ENCODE peak calls at places on chromosome 12, in eight cellular contexts. One of them, this sample, is unnamed.

GRCh38 chr12:102948941-102949352 is 8.5 kb upstream of the ASCL1 start:
- DNase-seq in astrocyte: no peak
- DNase-seq in HCT116: peak; percentile 23
- DNase-seq in GM23338: peak; percentile 79
- DNase-seq in fibroblast of lung: peak; percentile 6
- DNase-seq in hepatocyte: peak; percentile 64
- DNase-seq in HepG2: peak; percentile 10
- DNase-seq in GM23248: peak; percentile 47
- DNase-seq in this sample: peak; percentile 77

GRCh38 chr12:47120736-47121135 is 41.0 kb upstream of the AMIGO2 start:
- DNase-seq in astrocyte: no peak
- DNase-seq in HCT116: no peak
- DNase-seq in GM23338: no peak
- DNase-seq in fibroblast of lung: no peak
- DNase-seq in hepatocyte: no peak
- DNase-seq in HepG2: no peak
- DNase-seq in GM23248: no peak
- DNase-seq in this sample: no peak

GRCh38 chr12:87233636-87234035 is 795.6 kb downstream of the C12orf50 start:
- DNase-seq in astrocyte: peak; percentile 23
- DNase-seq in HCT116: no peak
- DNase-seq in GM23338: no peak
- DNase-seq in fibroblast of lung: peak; percentile 39
- DNase-seq in hepatocyte: no peak
- DNase-seq in HepG2: no peak
- DNase-seq in GM23248: no peak
- DNase-seq in this sample: no peak

GRCh38 chr12:109729837-109730200 is 16.2 kb downstream of the FAM222A start:
- DNase-seq in astrocyte: no peak
- DNase-seq in HCT116: no peak
- DNase-seq in GM23338: no peak
- DNase-seq in fibroblast of lung: no peak
- DNase-seq in hepatocyte: no peak
- DNase-seq in HepG2: no peak
- DNase-seq in GM23248: no peak
- DNase-seq in this sample: no peak

GRCh38 chr12:54019924-54020586 is 8.2 kb upstream of the HOXC6 start:
- DNase-seq in astrocyte: no peak
- DNase-seq in HCT116: no peak
- DNase-seq in GM23338: no peak
- DNase-seq in fibroblast of lung: no peak
- DNase-seq in hepatocyte: no peak
- DNase-seq in HepG2: no peak
- DNase-seq in GM23248: peak; percentile 85
- DNase-seq in this sample: no peak

GRCh38 chr12:121800694-121801600 is 2.9 kb upstream of the SETD1B start:
- DNase-seq in astrocyte: peak; percentile 74
- DNase-seq in HCT116: no peak
- DNase-seq in GM23338: peak; percentile 79
- DNase-seq in fibroblast of lung: peak; percentile 84
- DNase-seq in hepatocyte: peak; percentile 88
- DNase-seq in HepG2: no peak
- DNase-seq in GM23248: peak; percentile 93
- DNase-seq in this sample: peak; percentile 89

GRCh38 chr12:75964150-75964549 is 67.4 kb downstream of the PHLDA1 start:
- DNase-seq in astrocyte: no peak
- DNase-seq in HCT116: no peak
- DNase-seq in GM23338: no peak
- DNase-seq in fibroblast of lung: no peak
- DNase-seq in hepatocyte: peak; percentile 50
- DNase-seq in HepG2: no peak
- DNase-seq in GM23248: no peak
- DNase-seq in this sample: no peak

GRCh38 chr12:122422769-122423257 is 344 bp upstream of the CLIP1 start:
- DNase-seq in astrocyte: peak; percentile 62
- DNase-seq in HCT116: no peak
- DNase-seq in GM23338: peak; percentile 61
- DNase-seq in fibroblast of lung: peak; percentile 75
- DNase-seq in hepatocyte: no peak
- DNase-seq in HepG2: peak; percentile 49
- DNase-seq in GM23248: peak; percentile 85
- DNase-seq in this sample: peak; percentile 64

GRCh38 chr12:132560421-132560830 is 50.0 kb downstream of the LRCOL1 start:
- DNase-seq in astrocyte: no peak
- DNase-seq in HCT116: no peak
- DNase-seq in GM23338: peak; percentile 56
- DNase-seq in fibroblast of lung: no peak
- DNase-seq in hepatocyte: peak; percentile 58
- DNase-seq in HepG2: no peak
- DNase-seq in GM23248: peak; percentile 33
- DNase-seq in this sample: peak; percentile 70

GRCh38 chr12:112347521-112347920 is 34.7 kb downstream of the HECTD4 start:
- DNase-seq in astrocyte: peak; percentile 93
- DNase-seq in HCT116: no peak
- DNase-seq in GM23338: no peak
- DNase-seq in fibroblast of lung: peak; percentile 93
- DNase-seq in hepatocyte: peak; percentile 6
- DNase-seq in HepG2: no peak
- DNase-seq in GM23248: peak; percentile 79
- DNase-seq in this sample: no peak

GRCh38 chr12:112352921-112353320 is 29.3 kb downstream of the HECTD4 start:
- DNase-seq in astrocyte: no peak
- DNase-seq in HCT116: no peak
- DNase-seq in GM23338: no peak
- DNase-seq in fibroblast of lung: no peak
- DNase-seq in hepatocyte: no peak
- DNase-seq in HepG2: no peak
- DNase-seq in GM23248: no peak
- DNase-seq in this sample: no peak

GRCh38 chr12:112349440-112349839 is 32.8 kb downstream of the HECTD4 start:
- DNase-seq in astrocyte: no peak
- DNase-seq in HCT116: no peak
- DNase-seq in GM23338: no peak
- DNase-seq in fibroblast of lung: no peak
- DNase-seq in hepatocyte: no peak
- DNase-seq in HepG2: no peak
- DNase-seq in GM23248: no peak
- DNase-seq in this sample: no peak

GRCh38 chr12:112353389-112353788 is 28.8 kb downstream of the HECTD4 start:
- DNase-seq in astrocyte: peak; percentile 25
- DNase-seq in HCT116: peak; percentile 7
- DNase-seq in GM23338: no peak
- DNase-seq in fibroblast of lung: peak; percentile 39
- DNase-seq in hepatocyte: no peak
- DNase-seq in HepG2: no peak
- DNase-seq in GM23248: peak; percentile 49
- DNase-seq in this sample: no peak

DNA sequence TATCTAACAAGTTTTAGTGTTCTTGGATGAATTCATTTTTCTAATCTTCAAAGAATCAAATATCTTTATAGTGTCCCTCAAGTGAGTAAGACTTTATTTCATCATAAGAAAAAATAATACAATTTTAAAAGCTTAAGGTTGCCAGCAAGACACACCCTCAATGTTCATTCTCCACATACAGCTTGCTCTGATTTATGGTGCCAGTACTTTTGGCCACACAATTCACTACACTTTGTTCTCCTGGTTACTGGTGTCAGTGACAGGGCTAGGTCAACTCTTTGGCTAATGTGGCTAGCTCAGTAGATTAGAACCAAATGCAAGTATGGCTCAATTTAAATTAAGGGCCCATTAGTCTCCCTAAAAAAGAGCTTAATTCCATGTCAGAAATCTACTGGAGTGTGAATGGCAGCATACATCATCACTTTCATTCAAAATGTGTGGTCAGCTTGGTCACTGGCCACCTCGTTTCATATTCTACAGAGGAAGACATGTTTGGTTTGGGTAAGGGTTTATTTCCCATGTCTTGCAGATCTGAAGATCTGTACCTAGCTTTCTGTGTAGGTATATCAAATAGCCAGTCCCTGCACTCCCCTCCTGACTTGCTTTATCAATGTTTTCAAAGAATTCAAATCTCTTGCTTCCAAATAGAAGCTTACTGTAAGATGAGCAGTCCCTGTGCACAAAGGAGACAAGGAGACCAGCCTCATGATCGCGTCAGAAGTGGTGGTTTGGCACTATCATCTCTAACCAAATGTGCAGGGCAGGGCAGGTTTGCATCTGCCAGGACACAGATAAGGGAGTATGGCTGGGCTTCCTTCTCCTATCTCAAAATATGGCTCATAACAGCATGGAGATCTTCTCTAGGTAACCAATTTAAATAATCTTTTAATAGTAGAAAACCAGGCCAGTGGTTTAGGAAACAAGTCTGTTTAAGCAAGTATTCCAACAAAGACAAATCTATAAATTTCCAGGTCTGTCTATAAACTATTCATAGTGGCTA is 31.3 kb downstream of the HECTD4 start:
- DNase-seq in astrocyte: peak; percentile 34
- DNase-seq in HCT116: no peak
- DNase-seq in GM23338: no peak
- DNase-seq in fibroblast of lung: peak; percentile 37
- DNase-seq in hepatocyte: no peak
- DNase-seq in HepG2: no peak
- DNase-seq in GM23248: peak; percentile 39
- DNase-seq in this sample: no peak
- TF ChIP-seq EZH2 in astrocyte: no peak
- TF ChIP-seq EZH2 in HCT116: no peak
- TF ChIP-seq EZH2 in GM23338: no peak
- TF ChIP-seq EZH2 in fibroblast of lung: no peak
- TF ChIP-seq EZH2 in hepatocyte: no peak
- TF ChIP-seq EZH2 in HepG2: no peak
- TF ChIP-seq EZH2 in GM23248: no peak
- TF ChIP-seq EZH2 in this sample: no peak

DNA sequence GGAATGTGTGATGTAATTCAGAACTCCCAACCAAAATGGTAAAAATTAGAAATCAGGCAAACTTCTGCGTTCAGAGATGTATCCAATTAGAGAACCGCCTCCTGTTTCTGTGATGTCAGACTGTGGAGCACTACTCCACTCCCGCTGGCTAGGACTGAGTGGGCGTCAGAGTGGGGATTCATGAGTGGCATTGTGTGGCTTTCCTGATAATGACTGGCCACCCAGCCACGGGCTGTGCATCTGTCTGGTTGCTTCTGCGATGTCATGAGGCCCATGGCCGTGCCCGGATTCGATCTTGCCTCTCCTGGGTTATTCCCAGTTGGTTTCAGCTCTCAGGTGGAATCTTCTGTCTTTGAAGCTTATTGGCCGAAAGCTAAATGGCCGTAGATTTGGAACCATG is 87.1 kb upstream of the KCNA1 start:
- DNase-seq in astrocyte: no peak
- DNase-seq in HCT116: no peak
- DNase-seq in GM23338: no peak
- DNase-seq in fibroblast of lung: no peak
- DNase-seq in hepatocyte: no peak
- DNase-seq in HepG2: no peak
- DNase-seq in GM23248: no peak
- DNase-seq in this sample: no peak
- H3K4me1 ChIP-seq in astrocyte: peaks cover 22% of the 10 kb centered on the region
- H3K4me1 ChIP-seq in HCT116: no peaks in the 10 kb centered on the region
- H3K4me1 ChIP-seq in GM23338: peaks cover 3% of the 10 kb centered on the region
- H3K4me1 ChIP-seq in fibroblast of lung: no peaks in the 10 kb centered on the region
- H3K4me1 ChIP-seq in hepatocyte: no peaks in the 10 kb centered on the region
- H3K4me1 ChIP-seq in HepG2: no peaks in the 10 kb centered on the region
- H3K4me1 ChIP-seq in GM23248: peaks cover 11% of the 10 kb centered on the region
- H3K4me1 ChIP-seq in this sample: peaks cover 9% of the 10 kb centered on the region

GRCh38 chr12:130932061-130932650 is 21.6 kb upstream of the ADGRD1 start:
- DNase-seq in astrocyte: no peak
- DNase-seq in HCT116: no peak
- DNase-seq in GM23338: no peak
- DNase-seq in fibroblast of lung: no peak
- DNase-seq in hepatocyte: no peak
- DNase-seq in HepG2: no peak
- DNase-seq in GM23248: peak; percentile 55
- DNase-seq in this sample: no peak

GRCh38 chr12:130936566-130936965 is 17.1 kb upstream of the ADGRD1 start:
- DNase-seq in astrocyte: no peak
- DNase-seq in HCT116: no peak
- DNase-seq in GM23338: no peak
- DNase-seq in fibroblast of lung: no peak
- DNase-seq in hepatocyte: no peak
- DNase-seq in HepG2: no peak
- DNase-seq in GM23248: no peak
- DNase-seq in this sample: no peak

GRCh38 chr12:130934753-130935152 is 19.0 kb upstream of the ADGRD1 start:
- DNase-seq in astrocyte: no peak
- DNase-seq in HCT116: no peak
- DNase-seq in GM23338: no peak
- DNase-seq in fibroblast of lung: no peak
- DNase-seq in hepatocyte: no peak
- DNase-seq in HepG2: no peak
- DNase-seq in GM23248: no peak
- DNase-seq in this sample: no peak

GRCh38 chr12:130929363-130929762 is 24.3 kb upstream of the ADGRD1 start:
- DNase-seq in astrocyte: no peak
- DNase-seq in HCT116: no peak
- DNase-seq in GM23338: no peak
- DNase-seq in fibroblast of lung: no peak
- DNase-seq in hepatocyte: no peak
- DNase-seq in HepG2: no peak
- DNase-seq in GM23248: no peak
- DNase-seq in this sample: no peak

GRCh38 chr12:130933269-130933995 is 20.3 kb upstream of the ADGRD1 start:
- DNase-seq in astrocyte: no peak
- DNase-seq in HCT116: no peak
- DNase-seq in GM23338: no peak
- DNase-seq in fibroblast of lung: no peak
- DNase-seq in hepatocyte: no peak
- DNase-seq in HepG2: no peak
- DNase-seq in GM23248: no peak
- DNase-seq in this sample: no peak
- TF ChIP-seq EZH2 in astrocyte: no peak
- TF ChIP-seq EZH2 in HCT116: no peak
- TF ChIP-seq EZH2 in GM23338: no peak
- TF ChIP-seq EZH2 in fibroblast of lung: no peak
- TF ChIP-seq EZH2 in hepatocyte: no peak
- TF ChIP-seq EZH2 in HepG2: no peak
- TF ChIP-seq EZH2 in GM23248: no peak
- TF ChIP-seq EZH2 in this sample: no peak

DNA sequence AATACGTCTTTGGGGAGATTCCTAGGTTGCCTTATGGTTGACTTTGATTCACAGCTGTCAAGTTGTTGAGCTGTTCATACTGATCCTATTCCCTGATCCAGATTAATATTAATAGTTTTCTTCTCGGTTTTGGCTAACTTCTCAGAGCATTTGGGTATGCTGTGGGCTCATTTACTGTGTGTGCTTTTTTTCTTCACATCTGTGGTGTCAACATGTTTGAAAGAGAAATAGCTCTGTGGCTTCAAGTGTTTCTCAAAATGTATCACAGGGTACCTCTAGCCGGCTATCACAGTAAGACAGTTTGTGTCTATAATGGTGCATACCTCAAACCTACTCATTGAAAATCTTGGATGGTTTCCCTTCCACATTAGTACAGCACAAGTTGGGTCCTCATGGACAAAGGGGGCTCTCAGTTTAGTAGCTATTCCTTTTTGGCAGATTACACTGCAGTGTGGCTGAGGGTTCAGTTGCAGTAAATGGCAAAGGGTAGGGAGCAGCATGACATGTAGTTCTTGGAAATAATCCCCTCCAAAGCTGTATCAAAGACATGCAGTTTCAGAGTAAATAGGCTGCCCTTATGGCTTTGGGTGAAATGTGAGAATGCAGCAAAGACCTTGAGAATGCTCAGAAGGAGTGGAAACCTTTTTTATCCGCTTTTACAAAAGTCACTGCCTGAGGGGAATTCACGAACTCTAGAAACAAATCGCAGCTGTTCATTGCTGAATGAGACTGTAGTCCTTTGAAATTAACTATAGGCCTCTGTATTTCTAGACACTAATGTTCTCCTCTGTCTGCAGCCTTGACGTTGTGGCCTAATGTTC is 102.4 kb upstream of the ATF1 start:
- DNase-seq in astrocyte: peak; percentile 39
- DNase-seq in HCT116: no peak
- DNase-seq in GM23338: no peak
- DNase-seq in fibroblast of lung: peak; percentile 43
- DNase-seq in hepatocyte: no peak
- DNase-seq in HepG2: no peak
- DNase-seq in GM23248: no peak
- DNase-seq in this sample: no peak
- H3K4me1 ChIP-seq in astrocyte: peaks cover 9% of the 10 kb centered on the region
- H3K4me1 ChIP-seq in HCT116: peaks cover 4% of the 10 kb centered on the region
- H3K4me1 ChIP-seq in GM23338: no peaks in the 10 kb centered on the region
- H3K4me1 ChIP-seq in fibroblast of lung: no peaks in the 10 kb centered on the region
- H3K4me1 ChIP-seq in hepatocyte: peaks cover 13% of the 10 kb centered on the region
- H3K4me1 ChIP-seq in HepG2: peaks cover 48% of the 10 kb centered on the region
- H3K4me1 ChIP-seq in GM23248: no peaks in the 10 kb centered on the region
- H3K4me1 ChIP-seq in this sample: peaks cover 7% of the 10 kb centered on the region